ENCODE peak calls at places on chromosomes 5 and 9, in four cellular contexts. Y, L, S and V are unnamed samples.

GRCh38 chr9:130265431-130266235 is at the start of gene HMCN2:
- DNase-seq in Y (peak; percentile 37), L (no peak), S (no peak), V (no peak)

GRCh38 chr5:34672196-34672595 is 16.1 kb downstream of the RAI14 start:
- DNase-seq in Y (no peak), L (no peak), S (no peak), V (no peak)

GRCh38 chr5:115599502-115599901 is 2.8 kb downstream of the TICAM2 start:
- DNase-seq in Y (no peak), L (no peak), S (no peak), V (peak; percentile 34)

GRCh38 chr5:103375356-103375755 is 116.8 kb downstream of the MACIR start:
- DNase-seq in Y (no peak), L (no peak), S (no peak), V (no peak)

GRCh38 chr5:135194126-135194488 is 160.1 kb upstream of the PITX1 start:
- DNase-seq in Y (no peak), L (no peak), S (no peak), V (no peak)

GRCh38 chr5:6501701-6502100 is 53.0 kb downstream of the UBE2QL1 start:
- DNase-seq in Y (no peak), L (no peak), S (no peak), V (no peak)

GRCh38 chr9:107355394-107355793 is 72.3 kb downstream of the RAD23B start:
- DNase-seq in Y (no peak), L (no peak), S (no peak), V (no peak)

GRCh38 chr9:137406876-137407589 is 15.9 kb downstream of the EXD3 start:
- DNase-seq in Y (peak; percentile 77), L (peak; percentile 85), S (peak; percentile 73), V (peak; percentile 68)

GRCh38 chr5:179054876-179055275 is 5.3 kb upstream of the ZNF354C start:
- DNase-seq in Y (no peak), L (no peak), S (no peak), V (no peak)

GRCh38 chr5:8226148-8226547 is 357.2 kb downstream of the MTRR start:
- DNase-seq in Y (no peak), L (no peak), S (no peak), V (no peak)

GRCh38 chr5:172745836-172746235 is 25.2 kb downstream of the DUSP1 start:
- DNase-seq in Y (no peak), L (no peak), S (no peak), V (no peak)

GRCh38 chr9:95363051-95363841 is 45.7 kb upstream of the FANCC start:
- DNase-seq in Y (no peak), L (no peak), S (no peak), V (no peak)

GRCh38 chr5:175892401-175892800 is 21.0 kb downstream of the CPLX2 start:
- DNase-seq in Y (no peak), L (no peak), S (no peak), V (no peak)

GRCh38 chr9:132144708-132145365 is 17.0 kb upstream of the NTNG2 start:
- DNase-seq in Y (no peak), L (peak; percentile 32), S (no peak), V (no peak)

GRCh38 chr5:103224118-103224893 is 34.3 kb upstream of the MACIR start:
- DNase-seq in Y (peak; percentile 41), L (peak; percentile 78), S (no peak), V (peak; percentile 49)

GRCh38 chr5:107665036-107665435 is 5.7 kb downstream of the EFNA5 start:
- DNase-seq in Y (no peak), L (no peak), S (no peak), V (no peak)

GRCh38 chr9:125214186-125214585 is 13.8 kb downstream of the RABEPK start:
- DNase-seq in Y (no peak), L (no peak), S (no peak), V (no peak)

GRCh38 chr5:178463321-178464155 is 126.7 kb downstream of the COL23A1 start:
- DNase-seq in Y (no peak), L (no peak), S (no peak), V (no peak)

GRCh38 chr5:103764403-103764802 is 201.8 kb upstream of the NUDT12 start:
- DNase-seq in Y (no peak), L (no peak), S (no peak), V (no peak)

GRCh38 chr5:171288066-171288465 is 21.0 kb upstream of the TLX3 start:
- DNase-seq in Y (no peak), L (no peak), S (no peak), V (no peak)

GRCh38 chr9:21454149-21454548 is 13.9 kb downstream of the IFNA1 start:
- DNase-seq in Y (no peak), L (peak; percentile 7), S (no peak), V (no peak)

GRCh38 chr5:84301535-84301934 is 83.1 kb downstream of the EDIL3 start:
- DNase-seq in Y (no peak), L (peak; percentile 69), S (no peak), V (no peak)

GRCh38 chr9:127565231-127565630 is 46.8 kb upstream of the STXBP1 start:
- DNase-seq in Y (no peak), L (no peak), S (no peak), V (no peak)

GRCh38 chr9:127567119-127567897 is 44.8 kb upstream of the STXBP1 start:
- DNase-seq in Y (no peak), L (no peak), S (peak; percentile 85), V (peak; percentile 66)

GRCh38 chr9:127568618-127568970 is 43.5 kb upstream of the STXBP1 start:
- DNase-seq in Y (no peak), L (no peak), S (no peak), V (no peak)

GRCh38 chr9:127567898-127568617 is 44.0 kb upstream of the STXBP1 start:
- DNase-seq in Y (no peak), L (no peak), S (no peak), V (no peak)

GRCh38 chr9:127566351-127567001 is 45.6 kb upstream of the STXBP1 start:
- DNase-seq in Y (no peak), L (no peak), S (peak; percentile 74), V (no peak)
- H3K27ac ChIP-seq in Y (no peak overlapping the region), L (no peak overlapping the region), S (peak overlapping the region; percentile 90), V (peak overlapping the region; percentile 87)

GRCh38 chr5:141441571-141442170 is 11.4 kb downstream of the PCDHGA12 start:
- DNase-seq in Y (no peak), L (no peak), S (no peak), V (no peak)
- H3K9me3 ChIP-seq in Y (peaks cover 34% of the 10 kb centered on the region), L (no peaks in the 10 kb centered on the region), S (peaks cover 31% of the 10 kb centered on the region), V (no peaks in the 10 kb centered on the region)

GRCh38 chr5:54580997-54581741 is 63.6 kb downstream of the SNX18 start:
- DNase-seq in Y (no peak), L (no peak), S (no peak), V (peak; percentile 75)
- H3K4me3 ChIP-seq in Y (no peak overlapping the region), L (no peak overlapping the region), S (no peak overlapping the region), V (no peak overlapping the region)

GRCh38 chr5:132295505-132296411 is 1.6 kb downstream of the SLC22A4 start:
- DNase-seq in Y (no peak), L (peak; percentile 18), S (no peak), V (no peak)
- H3K27ac ChIP-seq in Y (no peak overlapping the region), L (peak overlapping the region; percentile 93), S (peak overlapping the region; percentile 93), V (no peak overlapping the region)

DNA sequence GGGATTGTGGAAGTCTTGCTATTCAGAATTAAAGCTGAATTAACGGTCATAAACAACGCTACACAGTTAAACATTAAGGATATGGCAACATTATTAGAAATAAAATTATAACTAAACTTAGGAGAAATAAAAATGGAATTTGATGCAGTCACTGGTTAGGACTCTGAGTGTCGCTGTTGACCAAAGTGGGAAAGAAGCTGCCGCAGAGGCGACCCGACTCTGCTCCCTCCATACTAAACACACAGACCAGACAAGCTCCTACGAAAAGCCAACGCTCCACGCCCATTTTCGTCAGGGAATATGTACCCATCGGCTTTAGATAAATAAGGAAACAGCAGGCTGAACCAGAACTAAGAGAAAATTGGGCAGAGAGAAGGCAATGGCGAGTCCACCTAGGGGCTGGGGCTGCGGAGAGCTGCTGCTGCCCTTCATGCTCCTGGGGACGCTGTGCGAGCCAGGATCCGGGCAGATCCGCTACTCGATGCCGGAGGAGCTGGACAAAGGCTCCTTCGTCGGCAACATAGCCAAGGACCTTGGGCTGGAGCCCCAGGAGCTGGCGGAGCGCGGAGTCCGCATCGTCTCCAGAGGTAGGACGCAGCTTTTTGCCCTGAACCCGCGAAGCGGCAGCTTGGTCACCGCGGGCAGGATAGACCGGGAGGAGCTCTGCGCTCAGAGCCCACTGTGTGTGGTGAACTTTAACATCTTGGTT is at the start of gene PCDHGA5:
- DNase-seq in Y (no peak), L (no peak), S (no peak), V (no peak)
- H3K9me3 ChIP-seq in Y (peaks cover 45% of the 10 kb centered on the region), L (peaks cover 2% of the 10 kb centered on the region), S (peaks cover 79% of the 10 kb centered on the region), V (no peaks in the 10 kb centered on the region)

DNA sequence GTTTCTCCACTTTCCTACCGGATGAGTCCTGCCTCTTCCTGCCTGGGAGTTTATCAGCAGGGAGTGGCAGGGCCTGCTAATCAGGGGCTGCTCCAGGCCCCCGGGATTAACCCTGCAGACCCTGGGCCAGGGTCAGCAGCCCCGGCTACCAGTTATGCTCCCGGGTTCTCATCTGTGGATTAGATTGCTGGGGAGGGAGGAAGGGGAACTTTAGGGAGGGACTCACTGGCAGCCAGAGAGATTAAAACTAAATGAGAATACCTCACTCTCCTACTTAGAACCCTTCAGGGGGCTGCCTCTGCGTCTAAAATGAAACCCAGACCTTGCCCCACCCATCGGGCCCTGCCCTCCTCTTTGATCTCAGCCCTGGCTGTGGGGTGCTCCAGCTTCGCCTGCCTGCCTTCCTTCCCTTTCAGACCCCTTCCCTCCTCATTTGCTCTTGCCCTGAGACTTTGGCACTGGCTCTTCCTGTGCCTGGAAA is 130.5 kb upstream of the HAND1 start:
- DNase-seq in Y (no peak), L (no peak), S (no peak), V (no peak)
- H3K4me3 ChIP-seq in Y (no peak overlapping the region), L (no peak overlapping the region), S (no peak overlapping the region), V (no peak overlapping the region)